ENCODE peak calls at places on chromosomes 2 and 18, in four cellular contexts. O is osteoblast, N is tibial artery, A is kidney. Z is an unnamed sample.

GRCh38 chr2:41729800-41730364 is 317.9 kb upstream of the PKDCC start:
- DNase-seq in O (no peak), N (no peak), A (no peak), Z (no peak)

GRCh38 chr2:100857915-100858314 is 38.0 kb downstream of the NPAS2 start:
- DNase-seq in O (peak; percentile 72), N (no peak), A (no peak), Z (no peak)

GRCh38 chr2:101357386-101357785 is 29.9 kb downstream of the CREG2 start:
- DNase-seq in O (no peak), N (no peak), A (no peak), Z (no peak)

GRCh38 chr2:127146820-127147502 is 40.0 kb upstream of the BIN1 start:
- DNase-seq in O (no peak), N (no peak), A (no peak), Z (no peak)

GRCh38 chr18:56322403-56322802 is 316.0 kb downstream of the TXNL1 start:
- DNase-seq in O (no peak), N (no peak), A (no peak), Z (no peak)

GRCh38 chr2:158015428-158016076 is 86.1 kb upstream of the UPP2 start:
- DNase-seq in O (no peak), N (no peak), A (no peak), Z (no peak)

GRCh38 chr2:143029141-143029540 is 100.1 kb upstream of the ARHGAP15 start:
- DNase-seq in O (no peak), N (no peak), A (no peak), Z (no peak)

GRCh38 chr2:23321767-23322166 is 63.2 kb upstream of the KLHL29 start:
- DNase-seq in O (no peak), N (no peak), A (no peak), Z (no peak)

GRCh38 chr2:176813526-176814179 is 398.9 kb upstream of the HNRNPA3 start:
- DNase-seq in O (no peak), N (no peak), A (no peak), Z (no peak)

GRCh38 chr2:233399306-233400225 is 45.3 kb downstream of the DGKD start:
- DNase-seq in O (no peak), N (no peak), A (no peak), Z (no peak)

GRCh38 chr2:224252601-224253000 is 149.3 kb downstream of the FAM124B start:
- DNase-seq in O (peak; percentile 42), N (no peak), A (no peak), Z (no peak)

GRCh38 chr18:67621025-67621713 is 104.6 kb upstream of the DSEL start:
- DNase-seq in O (no peak), N (no peak), A (no peak), Z (no peak)

GRCh38 chr2:44805391-44805790 is 136.1 kb upstream of the SIX3 start:
- DNase-seq in O (no peak), N (no peak), A (no peak), Z (no peak)

GRCh38 chr2:178905266-178905665 is 98.0 kb upstream of the TTN start:
- DNase-seq in O (no peak), N (no peak), A (no peak), Z (no peak)

GRCh38 chr2:73085691-73086090 is 14.2 kb upstream of the SFXN5 start:
- DNase-seq in O (peak; percentile 98), N (peak; percentile 89), A (peak; percentile 92), Z (peak; percentile 93)

GRCh38 chr2:32752952-32753351 is 125.1 kb downstream of the TTC27 start:
- DNase-seq in O (no peak), N (no peak), A (no peak), Z (no peak)

GRCh38 chr2:175414872-175415487 is 233.5 kb upstream of the ATP5MC3 start:
- DNase-seq in O (no peak), N (peak; percentile 61), A (no peak), Z (peak; percentile 66)

GRCh38 chr18:45024357-45025107 is 343.8 kb downstream of the SETBP1 start:
- DNase-seq in O (no peak), N (no peak), A (no peak), Z (no peak)

GRCh38 chr2:31429759-31430438 is 15.4 kb upstream of the XDH start:
- DNase-seq in O (no peak), N (no peak), A (no peak), Z (no peak)

GRCh38 chr18:61993831-61994230 is 101.0 kb upstream of the RNF152 start:
- DNase-seq in O (no peak), N (no peak), A (no peak), Z (no peak)

GRCh38 chr2:38039111-38039510 is 36.8 kb downstream of the CYP1B1 start:
- DNase-seq in O (no peak), N (no peak), A (no peak), Z (no peak)

GRCh38 chr18:76519156-76519549 is 24.1 kb upstream of the ZNF516 start:
- DNase-seq in O (no peak), N (no peak), A (peak; percentile 30), Z (no peak)

GRCh38 chr18:23784811-23785245 is 95.6 kb downstream of the LAMA3 start:
- DNase-seq in O (peak; percentile 82), N (no peak), A (no peak), Z (no peak)

GRCh38 chr2:100875516-100876230 is 55.7 kb downstream of the NPAS2 start:
- DNase-seq in O (no peak), N (no peak), A (no peak), Z (no peak)

GRCh38 chr2:28507806-28508764 is 12.2 kb downstream of the PLB1 start:
- DNase-seq in O (no peak), N (no peak), A (peak; percentile 81), Z (no peak)

GRCh38 chr2:26241928-26242436 is 2.5 kb downstream of the HADHA start:
- DNase-seq in O (no peak), N (no peak), A (no peak), Z (no peak)

GRCh38 chr2:25448808-25449207 is 107.1 kb upstream of the DNMT3A start:
- DNase-seq in O (no peak), N (no peak), A (no peak), Z (no peak)

GRCh38 chr18:42174909-42175308 is 219.9 kb downstream of the PIK3C3 start:
- DNase-seq in O (no peak), N (no peak), A (no peak), Z (no peak)

GRCh38 chr2:12465631-12466135 is 251.1 kb upstream of the TRIB2 start:
- DNase-seq in O (no peak), N (no peak), A (no peak), Z (no peak)

GRCh38 chr2:238790877-238791276 is 57.0 kb upstream of the TWIST2 start:
- DNase-seq in O (no peak), N (no peak), A (no peak), Z (no peak)
- H3K4me3 ChIP-seq in O (no peak overlapping the region), N (peak overlapping the region; percentile 8), A (no peak overlapping the region), Z (no peak overlapping the region)

GRCh38 chr18:12895016-12895415 is 11.0 kb upstream of the PTPN2 start:
- DNase-seq in O (peak; percentile 66), N (no peak), A (no peak), Z (no peak)
- H3K27ac ChIP-seq in O (no peak overlapping the region), N (no peak overlapping the region), A (no peak overlapping the region), Z (no peak overlapping the region)

GRCh38 chr18:37429768-37430167 is 135.8 kb downstream of the CELF4 start:
- DNase-seq in O (peak; percentile 65), N (no peak), A (no peak), Z (no peak)

GRCh38 chr18:37426536-37427080 is 139.0 kb downstream of the CELF4 start:
- DNase-seq in O (peak; percentile 43), N (no peak), A (no peak), Z (no peak)

GRCh38 chr18:37434161-37434860 is 131.3 kb downstream of the CELF4 start:
- DNase-seq in O (peak; percentile 52), N (no peak), A (no peak), Z (no peak)

GRCh38 chr18:37432796-37433195 is 132.8 kb downstream of the CELF4 start:
- DNase-seq in O (peak; percentile 1), N (no peak), A (no peak), Z (no peak)

GRCh38 chr18:37430346-37431076 is 135.1 kb downstream of the CELF4 start:
- DNase-seq in O (peak; percentile 55), N (no peak), A (no peak), Z (no peak)
- H3K4me1 ChIP-seq in O (no peaks in the 10 kb centered on the region), N (no peaks in the 10 kb centered on the region), A (no peaks in the 10 kb centered on the region), Z (no peaks in the 10 kb centered on the region)

DNA sequence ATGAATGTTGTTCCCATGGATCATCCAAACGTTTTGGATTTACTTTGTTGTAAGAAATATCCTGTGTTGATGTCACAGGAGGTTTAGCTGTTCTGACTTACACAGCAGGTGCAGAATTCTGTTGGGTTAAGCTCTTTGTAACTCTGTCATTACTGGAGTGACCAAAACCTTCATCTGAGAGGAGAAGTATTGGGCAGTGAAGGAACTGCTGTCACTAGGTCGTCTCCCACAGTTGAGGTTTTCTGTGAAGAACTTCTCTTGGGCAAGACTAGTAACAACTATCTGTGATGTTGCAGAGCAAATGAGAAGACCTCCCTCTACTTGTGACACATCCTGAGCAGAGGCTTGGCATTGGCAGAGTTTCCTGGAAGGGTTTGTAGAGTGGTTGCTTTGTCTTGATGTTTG is 2.9 kb downstream of the SPTBN1 start:
- DNase-seq in O (peak; percentile 90), N (no peak), A (no peak), Z (no peak)
- H3K4me3 ChIP-seq in O (no peak overlapping the region), N (peak overlapping the region; percentile 96), A (peak overlapping the region; percentile 73), Z (peak overlapping the region; percentile 50)

GRCh38 chr2:79512442-79513401 is at the start of gene CTNNA2:
- DNase-seq in O (peak; percentile 98), N (no peak), A (peak; percentile 75), Z (peak; percentile 79)
- H3K27ac ChIP-seq in O (no peak within 1 kb of the TSS), N (no peak within 1 kb of the TSS), A (no peak within 1 kb of the TSS), Z (no peak within 1 kb of the TSS)

GRCh38 chr2:238379096-238379810 is 47.5 kb upstream of the ASB1 start:
- DNase-seq in O (peak; percentile 82), N (no peak), A (no peak), Z (peak; percentile 49)

GRCh38 chr2:238380336-238380735 is 46.4 kb upstream of the ASB1 start:
- DNase-seq in O (no peak), N (no peak), A (no peak), Z (peak; percentile 51)

GRCh38 chr2:238381341-238382130 is 45.2 kb upstream of the ASB1 start:
- DNase-seq in O (no peak), N (no peak), A (no peak), Z (no peak)

GRCh38 chr2:238382381-238382781 is 44.3 kb upstream of the ASB1 start:
- DNase-seq in O (no peak), N (no peak), A (no peak), Z (peak; percentile 42)

DNA sequence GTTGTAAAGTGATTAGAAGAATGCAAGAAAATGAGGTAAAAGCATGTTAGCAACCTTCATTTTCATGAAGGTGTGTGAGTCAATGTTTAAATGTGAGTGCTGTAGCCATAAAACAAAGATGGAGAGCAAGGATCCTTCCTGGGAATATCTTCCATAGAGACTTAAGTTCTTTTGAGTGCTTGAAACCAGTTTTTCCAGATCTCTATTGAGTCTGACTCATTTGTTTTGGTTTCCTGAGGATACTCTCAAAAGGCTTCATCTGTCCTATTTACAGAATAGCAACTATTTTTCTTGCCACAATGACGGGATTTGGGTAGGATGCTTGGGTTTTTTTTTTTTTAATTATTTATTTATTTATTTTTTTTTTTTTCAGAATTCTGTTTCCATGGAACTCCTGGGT is 45.9 kb upstream of the ASB1 start:
- DNase-seq in O (peak; percentile 87), N (no peak), A (no peak), Z (no peak)
- H3K4me1 ChIP-seq in O (peaks cover 50% of the 10 kb centered on the region), N (no peaks in the 10 kb centered on the region), A (no peaks in the 10 kb centered on the region), Z (no peaks in the 10 kb centered on the region)